ENCODE peak calls at places on chromosomes 13 and 19, in four cellular contexts. One of them, this sample, is unnamed.

GRCh38 chr13:80314711-80315505 is 26.0 kb downstream of the SPRY2 start:
- DNase-seq in AG04449: no peak
- DNase-seq in IMR-90: no peak
- DNase-seq in osteocyte: no peak
- DNase-seq in this sample: no peak

GRCh38 chr19:34220472-34221063 is 33.8 kb upstream of the GARRE1 start:
- DNase-seq in AG04449: no peak
- DNase-seq in IMR-90: peak
- DNase-seq in osteocyte: no peak
- DNase-seq in this sample: peak

GRCh38 chr13:50527612-50528509 is 315.6 kb downstream of the DLEU7 start:
- DNase-seq in AG04449: no peak
- DNase-seq in IMR-90: no peak
- DNase-seq in osteocyte: no peak
- DNase-seq in this sample: no peak

GRCh38 chr19:2488942-2489731 is 13.2 kb downstream of the GADD45B start:
- DNase-seq in AG04449: no peak
- DNase-seq in IMR-90: no peak
- DNase-seq in osteocyte: no peak
- DNase-seq in this sample: peak

GRCh38 chr19:39379865-39380399 is 11.0 kb downstream of the PAF1 start:
- DNase-seq in AG04449: no peak
- DNase-seq in IMR-90: no peak
- DNase-seq in osteocyte: no peak
- DNase-seq in this sample: no peak

GRCh38 chr13:109790951-109791605 is 4.7 kb upstream of the IRS2 start:
- DNase-seq in AG04449: no peak
- DNase-seq in IMR-90: peak
- DNase-seq in osteocyte: no peak
- DNase-seq in this sample: no peak

GRCh38 chr19:45069056-45069455 is 7.2 kb downstream of the ZNF296 start:
- DNase-seq in AG04449: no peak
- DNase-seq in IMR-90: no peak
- DNase-seq in osteocyte: no peak
- DNase-seq in this sample: no peak

GRCh38 chr13:40362502-40362901 is 303.9 kb downstream of the FOXO1 start:
- DNase-seq in AG04449: no peak
- DNase-seq in IMR-90: no peak
- DNase-seq in osteocyte: no peak
- DNase-seq in this sample: no peak

GRCh38 chr19:18733196-18733647 is 49.7 kb downstream of the CRTC1 start:
- DNase-seq in AG04449: peak
- DNase-seq in IMR-90: peak
- DNase-seq in osteocyte: no peak
- DNase-seq in this sample: no peak

GRCh38 chr13:102369303-102369702 is 32.5 kb downstream of the FGF14 start:
- DNase-seq in AG04449: no peak
- DNase-seq in IMR-90: no peak
- DNase-seq in osteocyte: no peak
- DNase-seq in this sample: no peak

GRCh38 chr19:827314-827709 is 325 bp upstream of the AZU1 start:
- DNase-seq in AG04449: no peak
- DNase-seq in IMR-90: no peak
- DNase-seq in osteocyte: no peak
- DNase-seq in this sample: no peak

GRCh38 chr19:14361824-14362223 is 19.4 kb upstream of the ADGRE5 start:
- DNase-seq in AG04449: no peak
- DNase-seq in IMR-90: no peak
- DNase-seq in osteocyte: no peak
- DNase-seq in this sample: no peak

GRCh38 chr13:112217431-112217830 is 150.5 kb downstream of the SOX1 start:
- DNase-seq in AG04449: no peak
- DNase-seq in IMR-90: no peak
- DNase-seq in osteocyte: no peak
- DNase-seq in this sample: no peak

GRCh38 chr19:56142897-56143434 is 1.9 kb downstream of the ZNF444 start:
- DNase-seq in AG04449: no peak
- DNase-seq in IMR-90: no peak
- DNase-seq in osteocyte: no peak
- DNase-seq in this sample: no peak

GRCh38 chr13:112877496-112877895 is 91.5 kb upstream of the MCF2L start:
- DNase-seq in AG04449: no peak
- DNase-seq in IMR-90: no peak
- DNase-seq in osteocyte: no peak
- DNase-seq in this sample: no peak

GRCh38 chr19:41298327-41298964 is 11.5 kb upstream of the CCDC97 start:
- DNase-seq in AG04449: peak
- DNase-seq in IMR-90: peak
- DNase-seq in osteocyte: peak
- DNase-seq in this sample: peak

GRCh38 chr19:49335784-49336481 is 727 bp downstream of the CD37 start:
- DNase-seq in AG04449: no peak
- DNase-seq in IMR-90: no peak
- DNase-seq in osteocyte: no peak
- DNase-seq in this sample: no peak